ENCODE peak calls at places on chromosomes 13 and 19, in eight cellular contexts. P is myocyte, V is adipocyte, R is KBM-7, H is ecto neural progenitor cell, B is WTC11, F is neural progenitor cell, L is NCI-H2029 treated with DMSO at 0.1 percent for 48 hours. K is an unnamed sample.

GRCh38 chr13:20814224-20814910 is 40.6 kb upstream of the EEF1AKMT1 start:
- DNase-seq in P (peak), V (peak), R (no peak), H (no peak), B (no peak), F (no peak), L (peak), K (no peak)

GRCh38 chr13:20399961-20400360 is 125.7 kb downstream of the CRYL1 start:
- DNase-seq in P (no peak), V (no peak), R (no peak), H (no peak), B (no peak), F (no peak), L (no peak), K (no peak)

GRCh38 chr19:50434525-50434924 is 1.8 kb downstream of the MYBPC2 start:
- DNase-seq in P (peak), V (no peak), R (peak), H (no peak), B (no peak), F (peak), L (no peak), K (no peak)

GRCh38 chr13:99258210-99258860 is at the start of gene GPR18:
- DNase-seq in P (no peak), V (no peak), R (peak), H (no peak), B (no peak), F (no peak), L (no peak), K (no peak)

GRCh38 chr19:56299688-56300087 is 15.0 kb downstream of the ZSCAN5A start:
- DNase-seq in P (no peak), V (no peak), R (no peak), H (no peak), B (no peak), F (no peak), L (no peak), K (no peak)

GRCh38 chr13:100290165-100290801 is 201.4 kb downstream of the PCCA start:
- DNase-seq in P (no peak), V (peak), R (no peak), H (no peak), B (no peak), F (no peak), L (no peak), K (no peak)

GRCh38 chr13:49681837-49682236 is 9.4 kb downstream of the EBPL start:
- DNase-seq in P (peak), V (no peak), R (no peak), H (no peak), B (no peak), F (peak), L (no peak), K (no peak)

GRCh38 chr13:113836917-113837553 is 26.8 kb downstream of the GAS6 start:
- DNase-seq in P (peak), V (peak), R (peak), H (no peak), B (no peak), F (no peak), L (no peak), K (no peak)

GRCh38 chr19:29620931-29621351 is 14.9 kb downstream of the POP4 start:
- DNase-seq in P (no peak), V (no peak), R (no peak), H (no peak), B (no peak), F (no peak), L (no peak), K (no peak)

GRCh38 chr19:6204866-6205723 is 69.6 kb downstream of the ACSBG2 start:
- DNase-seq in P (no peak), V (no peak), R (no peak), H (peak), B (no peak), F (no peak), L (no peak), K (no peak)

GRCh38 chr19:9883231-9883758 is 48.2 kb downstream of the PIN1 start:
- DNase-seq in P (peak), V (no peak), R (no peak), H (peak), B (peak), F (peak), L (no peak), K (no peak)

GRCh38 chr13:30629527-30629926 is 11.8 kb downstream of the USPL1 start:
- DNase-seq in P (peak), V (no peak), R (no peak), H (no peak), B (no peak), F (no peak), L (no peak), K (no peak)

K was measured in stimulated activated naive CD4-positive, alpha-beta T cell.